ENCODE peak calls at places on chromosomes 16 and 17, in seven cellular contexts. G is HCT116, P is trophoblast cell, D is K562, S is GM23248, L is A549, R is fibroblast of lung. W is an unnamed sample.

GRCh38 chr16:68298907-68299515 is 11.7 kb downstream of the SLC7A6OS start:
- DNase-seq in R (peak; percentile 76), S (peak; percentile 84), D (no peak), L (no peak), G (no peak), P (no peak), W (no peak)

GRCh38 chr17:77345260-77345910 is 204.6 kb downstream of the SEC14L1 start:
- DNase-seq in S (peak; percentile 30), D (no peak), L (no peak), P (no peak), R (no peak), G (no peak), W (no peak)

GRCh38 chr16:4411684-4412083 is 4.7 kb downstream of the CORO7 start:
- DNase-seq in D (no peak), L (no peak), G (no peak), S (no peak), R (no peak), P (no peak), W (no peak)

GRCh38 chr16:56950051-56950450 is 11.7 kb upstream of the CETP start:
- DNase-seq in L (no peak), P (no peak), D (no peak), G (no peak), S (no peak), R (no peak), W (no peak)

GRCh38 chr16:24863582-24864437 is 18.0 kb downstream of the SLC5A11 start:
- DNase-seq in P (no peak), S (no peak), D (no peak), R (no peak), G (no peak), L (no peak), W (no peak)

GRCh38 chr17:44344939-44345496 is at the start of gene GRN:
- DNase-seq in P (peak; percentile 97), G (peak; percentile 99), D (peak; percentile 99), R (peak; percentile 99), S (peak; percentile 98), L (peak; percentile 100), W (peak; percentile 95)

GRCh38 chr16:1379054-1379862 is 27.5 kb downstream of the GNPTG start:
- DNase-seq in L (peak; percentile 79), S (peak; percentile 95), D (peak; percentile 92), P (peak; percentile 98), G (no peak), R (peak; percentile 65), W (peak; percentile 74)

GRCh38 chr17:39903158-39903884 is 15.1 kb downstream of the GSDMB start:
- DNase-seq in L (no peak), P (no peak), G (no peak), D (peak; percentile 85), S (no peak), R (no peak), W (no peak)

GRCh38 chr17:5329784-5330557 is 47.9 kb downstream of the RABEP1 start:
- DNase-seq in G (no peak), R (peak; percentile 25), D (no peak), L (no peak), S (peak; percentile 45), P (no peak), W (no peak)

GRCh38 chr16:55701442-55702319 is 45.9 kb downstream of the SLC6A2 start:
- DNase-seq in R (peak; percentile 23), L (peak; percentile 47), P (peak; percentile 32), S (peak; percentile 72), D (peak; percentile 73), G (peak; percentile 46), W (peak; percentile 53)

GRCh38 chr16:85302018-85302847 is 190.0 kb upstream of the CIBAR2 start:
- DNase-seq in L (no peak), S (peak; percentile 42), G (peak; percentile 31), D (peak; percentile 97), R (peak; percentile 91), P (no peak), W (no peak)

GRCh38 chr16:49857423-49858181 is 1.7 kb upstream of the ZNF423 start:
- DNase-seq in S (peak; percentile 60), R (peak; percentile 48), P (peak; percentile 57), D (peak; percentile 86), G (peak; percentile 60), L (peak; percentile 75), W (no peak)

GRCh38 chr17:9402590-9403199 is 172.9 kb downstream of the STX8 start:
- DNase-seq in D (peak; percentile 7), S (peak; percentile 48), G (peak; percentile 16), P (peak; percentile 60), L (peak; percentile 67), R (no peak), W (peak; percentile 21)

GRCh38 chr17:27381007-27381501 is 75.2 kb upstream of the KSR1 start:
- DNase-seq in L (peak; percentile 90), P (peak; percentile 74), D (peak; percentile 93), R (peak; percentile 53), G (peak; percentile 74), S (peak; percentile 59), W (no peak)

GRCh38 chr17:38465420-38466345 is 37.4 kb downstream of the ARHGAP23 start:
- DNase-seq in L (peak; percentile 58), R (peak; percentile 84), S (peak; percentile 96), G (no peak), P (no peak), D (peak; percentile 10), W (peak; percentile 69)

GRCh38 chr17:27457731-27458523 is 1.7 kb downstream of the KSR1 start:
- DNase-seq in R (no peak), D (no peak), S (peak; percentile 41), P (no peak), G (no peak), L (no peak), W (no peak)

GRCh38 chr16:67668495-67669157 is 2.0 kb downstream of the C16orf86 start:
- DNase-seq in D (no peak), P (no peak), G (no peak), L (no peak), R (no peak), S (peak; percentile 20), W (no peak)

GRCh38 chr17:7130626-7131467 is 16.2 kb upstream of the ASGR2 start:
- DNase-seq in L (no peak), R (no peak), D (no peak), G (no peak), S (no peak), P (no peak), W (no peak)

GRCh38 chr16:54287758-54288591 is 1.4 kb upstream of the IRX3 start:
- DNase-seq in P (no peak), R (no peak), L (no peak), D (no peak), G (no peak), S (peak; percentile 24), W (peak; percentile 27)

GRCh38 chr16:22264786-22265185 is 32.4 kb upstream of the POLR3E start:
- DNase-seq in G (no peak), P (peak; percentile 52), R (no peak), D (no peak), L (no peak), S (no peak), W (no peak)
- H3K27ac ChIP-seq in G (no peak overlapping the region), P (no peak overlapping the region), R (no peak overlapping the region), D (no peak overlapping the region), L (no peak overlapping the region), S (no peak overlapping the region), W (no peak overlapping the region)

DNA sequence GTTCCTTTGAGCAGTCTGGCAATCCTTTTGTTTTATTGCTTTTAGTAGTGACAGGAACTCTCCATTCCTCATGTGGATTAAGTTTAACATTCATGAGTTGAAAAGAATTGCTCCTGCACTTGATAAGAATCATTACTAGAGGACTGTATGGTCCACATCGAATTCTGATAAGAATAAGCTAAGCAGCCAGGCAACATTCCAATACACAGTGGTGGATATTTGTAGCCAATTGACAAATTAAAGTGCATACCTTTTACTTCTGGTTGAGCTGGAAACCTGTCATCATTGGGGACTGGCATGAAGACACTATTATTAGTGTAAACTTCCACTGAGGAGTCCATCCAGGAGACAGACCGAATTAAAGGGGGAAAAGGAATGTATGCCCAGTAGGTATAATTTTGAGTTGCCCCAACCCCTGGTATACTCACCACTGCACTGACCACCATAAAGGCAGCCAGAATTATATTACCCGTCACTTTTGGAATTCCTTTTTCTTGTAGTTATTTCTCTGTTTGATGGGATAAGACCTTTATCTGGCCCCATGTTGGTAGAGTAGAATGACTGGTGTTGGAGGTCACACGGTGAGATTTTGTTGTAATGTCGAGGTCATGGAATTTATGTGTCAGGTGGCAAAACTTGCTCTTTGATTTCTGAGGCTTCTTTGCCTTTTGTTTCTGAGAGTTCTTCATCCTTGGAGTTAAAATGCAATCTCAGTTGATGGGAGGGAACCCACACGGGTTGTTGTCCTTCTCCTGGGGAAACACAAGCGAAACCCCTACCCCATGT is 72.1 kb upstream of the ARL4D start:
- DNase-seq in R (no peak), D (no peak), L (no peak), P (peak; percentile 43), G (no peak), S (peak; percentile 9), W (peak; percentile 39)
- H3K4me2 ChIP-seq in R (no peak overlapping the region), D (no peak overlapping the region), L (no peak overlapping the region), P (no peak overlapping the region), G (no peak overlapping the region), S (no peak overlapping the region), W (no peak overlapping the region)

DNA sequence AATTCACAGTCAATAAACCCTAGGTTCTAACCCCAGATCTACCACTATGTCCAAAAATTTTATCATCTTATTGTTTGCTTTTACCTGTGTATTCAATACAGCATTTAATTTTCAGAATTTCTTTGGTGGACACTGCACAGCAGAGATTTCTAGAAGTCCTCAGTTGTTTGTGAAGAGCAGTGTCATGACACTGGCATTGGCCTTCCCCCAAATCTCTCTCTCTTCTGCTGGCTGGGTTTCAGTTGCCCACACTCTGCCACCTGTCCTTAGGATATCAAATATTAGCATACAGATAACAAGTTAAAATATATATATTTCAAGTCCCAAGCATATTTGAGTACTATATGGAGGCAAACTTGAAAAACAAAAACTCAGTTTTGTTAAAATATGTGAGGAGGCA is 2.0 kb upstream of the THUMPD1 start:
- DNase-seq in D (no peak), P (no peak), G (no peak), L (no peak), R (no peak), S (no peak), W (no peak)
- H3K27ac ChIP-seq in D (peak overlapping the region; percentile 89), P (no peak overlapping the region), G (no peak overlapping the region), L (no peak overlapping the region), R (no peak overlapping the region), S (no peak overlapping the region), W (no peak overlapping the region)

DNA sequence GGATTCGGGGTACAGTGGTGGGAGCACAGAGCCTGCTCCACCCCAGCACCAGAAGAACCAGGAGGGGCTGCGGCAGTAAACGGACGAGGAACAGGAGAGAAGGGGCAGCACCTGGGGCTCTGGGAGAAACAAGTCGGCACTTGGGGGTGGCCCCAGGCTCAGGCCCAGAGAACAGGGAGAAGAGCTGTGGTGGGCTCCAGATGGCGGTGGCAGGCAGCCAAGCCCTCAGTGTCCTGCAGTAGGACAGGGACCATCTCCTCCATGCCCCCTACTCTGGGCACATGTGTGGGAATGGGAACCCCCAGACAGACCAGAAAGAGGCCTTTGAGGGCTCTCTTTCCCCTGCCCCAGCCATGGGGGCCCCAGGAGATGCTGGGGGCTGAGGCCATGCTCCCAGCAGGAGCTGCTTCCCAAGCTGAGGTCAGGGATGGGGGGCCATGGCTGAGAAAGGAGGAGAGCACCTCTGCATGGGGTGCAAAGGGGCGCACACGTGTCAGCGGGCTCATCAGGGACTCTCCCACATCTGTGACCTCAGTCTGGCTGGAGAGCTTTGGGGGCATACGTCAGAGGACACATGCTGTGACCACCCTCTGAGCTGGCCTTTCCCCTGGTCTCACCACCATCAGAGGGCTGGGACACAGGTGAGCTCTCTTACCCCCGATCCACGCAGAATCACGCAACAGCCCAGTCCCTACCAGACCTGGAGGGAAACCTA is 6.8 kb downstream of the USH1G start:
- DNase-seq in D (no peak), R (no peak), P (no peak), S (no peak), L (no peak), G (no peak), W (no peak)
- H3K4me2 ChIP-seq in D (no peak overlapping the region), R (no peak overlapping the region), P (no peak overlapping the region), S (no peak overlapping the region), L (no peak overlapping the region), G (no peak overlapping the region), W (no peak overlapping the region)

GRCh38 chr17:42559076-42559475 is 2.9 kb upstream of the COASY start:
- DNase-seq in L (no peak), G (no peak), P (no peak), D (no peak), S (no peak), R (no peak), W (no peak)
- H3K27ac ChIP-seq in L (no peak overlapping the region), G (no peak overlapping the region), P (no peak overlapping the region), D (no peak overlapping the region), S (no peak overlapping the region), R (no peak overlapping the region), W (no peak overlapping the region)

W was measured in PC-9.